ENCODE peak calls at places on chromosomes 4 and X, in nine cellular contexts. A, B, T, R, S, J, Q, X and Y are unnamed samples.

GRCh38 chr4:152328595-152328994 is 207.3 kb downstream of the FBXW7 start:
- DNase-seq in A (no peak), B (no peak), T (no peak), R (peak; percentile 74), S (no peak), J (no peak), Q (no peak), X (no peak), Y (no peak)

GRCh38 chr4:78627046-78627965 is 75.7 kb downstream of the ANXA3 start:
- DNase-seq in A (no peak), B (no peak), T (no peak), R (no peak), S (no peak), J (no peak), Q (no peak), X (no peak), Y (no peak)

GRCh38 chr4:108053281-108053701 is 63.6 kb downstream of the HADH start:
- DNase-seq in A (no peak), B (no peak), T (peak; percentile 66), R (no peak), S (no peak), J (no peak), Q (no peak), X (no peak), Y (no peak)

GRCh38 chr4:136741468-136741867 is 790.8 kb downstream of the PCDH18 start:
- DNase-seq in A (no peak), B (no peak), T (no peak), R (peak; percentile 27), S (no peak), J (no peak), Q (no peak), X (no peak), Y (no peak)

GRCh38 chrX:68833855-68834331 is 5.1 kb downstream of the EFNB1 start:
- DNase-seq in A (no peak), B (no peak), T (no peak), R (no peak), S (peak; percentile 0), J (peak; percentile 54), Q (peak; percentile 34), X (no peak), Y (no peak)

GRCh38 chr4:36168127-36168898 is 76.0 kb downstream of the ARAP2 start:
- DNase-seq in A (no peak), B (no peak), T (no peak), R (no peak), S (no peak), J (no peak), Q (no peak), X (no peak), Y (no peak)

GRCh38 chr4:165440415-165440882 is 61.6 kb downstream of the CPE start:
- DNase-seq in A (no peak), B (no peak), T (no peak), R (peak; percentile 80), S (no peak), J (no peak), Q (no peak), X (no peak), Y (no peak)

GRCh38 chr4:153045111-153045982 is 109.2 kb downstream of the FHDC1 start:
- DNase-seq in A (no peak), B (no peak), T (no peak), R (no peak), S (no peak), J (peak; percentile 53), Q (no peak), X (no peak), Y (no peak)

GRCh38 chr4:70688795-70689231 is 481 bp downstream of the UTP3 start:
- DNase-seq in A (no peak), B (no peak), T (no peak), R (no peak), S (no peak), J (peak; percentile 65), Q (no peak), X (no peak), Y (peak; percentile 32)

GRCh38 chrX:78839711-78840110 is 92.2 kb downstream of the LPAR4 start:
- DNase-seq in A (no peak), B (no peak), T (no peak), R (no peak), S (no peak), J (no peak), Q (no peak), X (no peak), Y (no peak)

GRCh38 chrX:1462596-1463251 is 10.0 kb upstream of the ASMTL start:
- DNase-seq in A (peak; percentile 17), B (peak; percentile 66), T (no peak), R (peak; percentile 79), S (no peak), J (peak; percentile 70), Q (peak; percentile 36), X (no peak), Y (no peak)

GRCh38 chrX:5122181-5122678 is 1106.4 kb downstream of the NLGN4X start:
- DNase-seq in A (no peak), B (no peak), T (no peak), R (no peak), S (no peak), J (no peak), Q (no peak), X (no peak), Y (no peak)

GRCh38 chrX:103378990-103379389 is 2.7 kb downstream of the BEX3 start:
- DNase-seq in A (no peak), B (no peak), T (no peak), R (no peak), S (no peak), J (no peak), Q (no peak), X (no peak), Y (no peak)

GRCh38 chrX:152138388-152138784 is at the start of gene MAGEA10:
- DNase-seq in A (no peak), B (no peak), T (no peak), R (no peak), S (no peak), J (no peak), Q (no peak), X (no peak), Y (no peak)

GRCh38 chr4:726235-726787 is 20.7 kb downstream of the PCGF3 start:
- DNase-seq in A (no peak), B (no peak), T (no peak), R (peak; percentile 80), S (no peak), J (no peak), Q (no peak), X (no peak), Y (no peak)

GRCh38 chr4:7032591-7032990 is 10.6 kb upstream of the TADA2B start:
- DNase-seq in A (no peak), B (no peak), T (no peak), R (no peak), S (no peak), J (no peak), Q (no peak), X (no peak), Y (no peak)

GRCh38 chr4:37434469-37434868 is 189.9 kb downstream of the NWD2 start:
- DNase-seq in A (no peak), B (no peak), T (no peak), R (peak; percentile 15), S (no peak), J (no peak), Q (no peak), X (no peak), Y (no peak)

GRCh38 chr4:174120446-174121142 is 162.9 kb downstream of the FBXO8 start:
- DNase-seq in A (no peak), B (no peak), T (peak; percentile 28), R (peak; percentile 91), S (no peak), J (no peak), Q (peak; percentile 74), X (peak; percentile 78), Y (peak; percentile 56)

DNA sequence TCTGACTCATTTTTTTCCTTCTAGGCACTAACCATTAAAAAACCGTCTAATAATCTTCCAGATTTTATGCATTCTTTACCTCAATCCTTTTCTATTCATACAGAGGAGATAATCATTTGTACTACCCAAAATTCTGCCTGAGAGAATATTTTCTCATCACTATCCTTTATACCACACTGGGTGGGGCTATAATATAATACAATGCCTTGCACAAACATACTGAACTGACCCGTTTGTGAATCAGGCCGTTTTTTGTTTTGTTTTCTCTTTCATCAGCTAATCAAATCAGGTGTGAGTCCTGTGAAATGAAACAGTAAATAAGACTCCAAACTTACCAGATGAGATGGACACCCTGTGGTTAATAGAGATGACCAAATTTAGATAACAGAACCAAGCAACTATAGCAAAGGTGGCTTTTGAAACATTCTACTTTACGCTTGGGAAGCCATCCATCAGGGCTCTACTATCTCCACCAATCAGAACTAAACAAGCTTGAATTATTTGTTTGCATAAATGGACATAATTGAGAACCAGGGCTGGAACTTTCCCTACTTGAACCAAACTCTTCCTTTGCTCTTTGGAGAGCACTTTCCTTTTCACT is 573.0 kb downstream of the GABRG1 start:
- DNase-seq in A (no peak), B (no peak), T (no peak), R (no peak), S (no peak), J (no peak), Q (no peak), X (no peak), Y (no peak)
- TF ChIP-seq CTCF in A (no peak), B (no peak), T (no peak), R (no peak), S (no peak), J (no peak), Q (no peak), X (no peak), Y (no peak)

GRCh38 chrX:118593407-118593806 is 97.8 kb downstream of the DOCK11 start:
- DNase-seq in A (no peak), B (no peak), T (no peak), R (no peak), S (no peak), J (no peak), Q (no peak), X (no peak), Y (no peak)
- TF ChIP-seq CTCF in A (no peak), B (no peak), T (no peak), R (no peak), S (no peak), J (no peak), Q (no peak), X (no peak), Y (no peak)

GRCh38 chr4:158209825-158210807 is at the start of gene TMEM144:
- DNase-seq in A (peak; percentile 96), B (peak; percentile 37), T (peak; percentile 49), R (peak; percentile 82), S (peak; percentile 62), J (peak; percentile 98), Q (peak; percentile 96), X (peak; percentile 62), Y (peak; percentile 81)
- TF ChIP-seq CTCF in A (no peak), B (no peak), T (no peak), R (no peak), S (no peak), J (no peak), Q (no peak), X (no peak), Y (no peak)

DNA sequence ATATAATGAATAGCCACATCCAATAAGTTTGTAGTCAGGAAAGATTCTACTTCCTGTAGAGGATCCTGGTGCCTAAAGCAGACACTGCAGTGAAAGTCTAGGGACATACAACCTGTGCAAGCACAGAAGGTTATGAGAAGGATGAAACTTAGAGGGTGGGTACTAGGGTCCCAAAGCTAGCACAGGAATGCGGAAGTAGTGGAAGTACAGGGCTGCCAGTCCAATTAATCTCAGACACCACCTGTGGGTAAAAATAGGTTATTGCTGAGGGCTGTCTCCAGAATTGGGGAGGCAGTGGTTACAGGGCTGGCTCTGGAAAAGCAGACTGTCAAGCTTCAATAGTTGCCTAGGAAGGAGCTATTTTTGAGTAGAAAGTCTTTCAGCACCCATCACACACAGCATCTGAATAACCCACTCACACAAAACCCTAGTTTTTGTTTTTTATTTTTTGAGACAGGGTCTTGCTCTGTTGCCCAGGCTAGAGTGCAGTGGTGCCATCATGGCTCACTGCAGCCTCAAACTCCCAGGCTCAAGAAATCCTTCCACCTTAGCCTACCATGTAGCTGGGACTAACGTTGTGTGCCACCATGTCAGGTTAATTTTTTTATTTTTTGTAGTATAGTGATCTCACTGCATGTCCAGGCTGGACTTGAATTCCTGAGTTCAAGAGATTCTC is 50.8 kb upstream of the ELF2 start:
- DNase-seq in A (no peak), B (no peak), T (peak; percentile 27), R (no peak), S (no peak), J (no peak), Q (no peak), X (no peak), Y (no peak)
- TF ChIP-seq CTCF in A (no peak), B (peak; percentile 11), T (peak; percentile 25), R (no peak), S (no peak), J (no peak), Q (no peak), X (peak; percentile 26), Y (no peak)